ENCODE peak calls at places on chromosomes 12 and 14, in nine cellular contexts. B, U, L, V, M, H, X, A and N are unnamed samples.

GRCh38 chr14:91536327-91536726 is 26.2 kb upstream of the PPP4R3A start:
- DNase-seq in H (no peak), A (no peak), L (no peak), V (no peak), M (no peak), U (no peak), X (no peak), B (no peak), N (no peak)

GRCh38 chr12:122880668-122881067 is 15.3 kb downstream of the VPS37B start:
- DNase-seq in V (no peak), X (peak), M (no peak), A (no peak), H (no peak), L (no peak), B (peak), U (no peak), N (no peak)

GRCh38 chr12:112932485-112933151 is 5.7 kb upstream of the OAS3 start:
- DNase-seq in X (no peak), M (no peak), B (no peak), L (no peak), U (no peak), H (no peak), V (no peak), A (no peak), N (no peak)

GRCh38 chr14:77040059-77040308 is 11.5 kb upstream of the IRF2BPL start:
- DNase-seq in A (no peak), B (no peak), H (no peak), X (no peak), V (no peak), M (no peak), L (no peak), U (no peak), N (no peak)

GRCh38 chr12:104166465-104166864 is 28.5 kb upstream of the NFYB start:
- DNase-seq in X (no peak), M (no peak), V (peak), U (no peak), A (no peak), L (no peak), H (no peak), B (no peak), N (no peak)

GRCh38 chr14:68922201-68922613 is 56.9 kb downstream of the ACTN1 start:
- DNase-seq in H (no peak), L (no peak), V (no peak), X (no peak), M (no peak), A (no peak), U (no peak), B (no peak), N (no peak)

GRCh38 chr14:61569308-61569707 is 126.0 kb upstream of the HIF1A start:
- DNase-seq in U (no peak), L (no peak), H (no peak), B (no peak), A (no peak), V (no peak), M (no peak), X (no peak), N (no peak)

GRCh38 chr14:104898870-104899510 is 25.7 kb upstream of the PLD4 start:
- DNase-seq in L (no peak), U (no peak), X (no peak), B (no peak), A (no peak), H (no peak), V (no peak), M (no peak), N (no peak)

GRCh38 chr12:101076940-101077351 is 133.1 kb downstream of the SLC5A8 start:
- DNase-seq in X (no peak), V (no peak), L (no peak), B (peak), M (no peak), U (no peak), H (peak), A (no peak), N (peak)

GRCh38 chr14:102930753-102931579 is 8.5 kb downstream of the AMN start:
- DNase-seq in A (peak), M (no peak), H (peak), X (peak), B (peak), L (no peak), V (no peak), U (peak), N (peak)

GRCh38 chr12:51441583-51441982 is 17.0 kb downstream of the SLC4A8 start:
- DNase-seq in U (no peak), A (no peak), X (peak), M (no peak), L (no peak), V (peak), H (no peak), B (peak), N (peak)

GRCh38 chr12:61993734-61994345 is 266.4 kb upstream of the USP15 start:
- DNase-seq in L (no peak), U (no peak), A (no peak), H (peak), B (peak), V (no peak), M (no peak), X (peak), N (peak)

GRCh38 chr12:988616-989015 is 2.4 kb upstream of the ERC1 start:
- DNase-seq in U (no peak), V (no peak), M (no peak), A (no peak), B (peak), L (no peak), X (no peak), H (peak), N (no peak)

GRCh38 chr12:68089101-68089500 is 70.4 kb downstream of the IFNG start:
- DNase-seq in A (no peak), U (no peak), V (no peak), X (no peak), L (no peak), B (no peak), M (no peak), H (no peak), N (no peak)

GRCh38 chr12:12585115-12585862 is 22.6 kb upstream of the DUSP16 start:
- DNase-seq in X (no peak), U (no peak), H (peak), M (no peak), A (no peak), L (no peak), V (no peak), B (no peak), N (peak)

GRCh38 chr12:25242981-25243764 is 7.6 kb downstream of the KRAS start:
- DNase-seq in A (peak), H (peak), X (no peak), L (no peak), U (no peak), M (no peak), V (no peak), B (peak), N (peak)

GRCh38 chr14:30874999-30875787 is 834 bp downstream of the COCH start:
- DNase-seq in M (no peak), B (peak), L (peak), A (peak), U (no peak), H (no peak), X (no peak), V (no peak), N (no peak)

GRCh38 chr14:38255673-38256357 is at the start of gene CLEC14A:
- DNase-seq in B (peak), L (no peak), A (no peak), X (peak), U (peak), H (no peak), V (no peak), M (no peak), N (no peak)

GRCh38 chr12:110744176-110744575 is 1.5 kb upstream of the PPP1CC start:
- DNase-seq in L (peak), X (no peak), B (peak), U (no peak), A (no peak), V (no peak), H (no peak), M (no peak), N (peak)

GRCh38 chr12:26713885-26714383 is 119.1 kb downstream of the ITPR2 start:
- DNase-seq in V (no peak), L (no peak), H (no peak), B (no peak), M (no peak), X (no peak), U (no peak), A (no peak), N (no peak)

GRCh38 chr12:96698965-96699364 is 208.1 kb upstream of the NEDD1 start:
- DNase-seq in U (no peak), X (no peak), H (no peak), B (no peak), M (no peak), L (no peak), V (no peak), A (peak), N (no peak)

GRCh38 chr12:15800278-15800677 is 11.1 kb upstream of the EPS8 start:
- DNase-seq in M (no peak), B (no peak), L (no peak), A (no peak), X (no peak), U (no peak), H (peak), V (no peak), N (peak)

GRCh38 chr14:103533137-103533998 is 4.4 kb downstream of the TRMT61A start:
- DNase-seq in V (no peak), B (no peak), U (peak), H (no peak), L (peak), M (no peak), A (no peak), X (no peak), N (no peak)

GRCh38 chr14:66395300-66395699 is 90.9 kb upstream of the CCDC196 start:
- DNase-seq in B (no peak), A (no peak), X (no peak), L (no peak), M (no peak), H (peak), U (no peak), V (no peak), N (peak)

GRCh38 chr12:27810756-27811155 is 30.7 kb upstream of the MANSC4 start:
- DNase-seq in B (peak), X (no peak), A (no peak), M (no peak), H (no peak), L (no peak), V (no peak), U (no peak), N (no peak)

GRCh38 chr12:113302925-113303640 is 31.8 kb downstream of the SLC8B1 start:
- DNase-seq in X (no peak), A (no peak), V (no peak), M (no peak), B (no peak), L (no peak), U (no peak), H (no peak), N (no peak)

GRCh38 chr12:131087302-131087818 is 133.7 kb downstream of the ADGRD1 start:
- DNase-seq in V (no peak), H (no peak), X (no peak), M (no peak), U (peak), B (no peak), A (no peak), L (no peak), N (no peak)

GRCh38 chr14:105979446-105979845 is 453.1 kb downstream of the TMEM121 start:
- DNase-seq in H (no peak), L (no peak), U (no peak), B (no peak), X (no peak), A (no peak), V (no peak), M (no peak), N (no peak)

GRCh38 chr14:20714593-20715250 is 26.2 kb downstream of the ANG start:
- DNase-seq in V (peak), L (peak), X (peak), M (no peak), H (peak), U (no peak), A (peak), B (peak), N (peak)

GRCh38 chr14:84826349-84826748 is 703.6 kb upstream of the FLRT2 start:
- DNase-seq in A (no peak), V (no peak), U (no peak), X (no peak), H (peak), M (no peak), L (no peak), B (peak), N (peak)

GRCh38 chr12:89395712-89396111 is 43.4 kb upstream of the DUSP6 start:
- DNase-seq in U (no peak), M (no peak), L (no peak), A (no peak), H (no peak), X (no peak), V (no peak), B (no peak), N (no peak)

GRCh38 chr14:61034416-61035100 is 53.5 kb downstream of the SLC38A6 start:
- DNase-seq in A (peak), L (no peak), B (no peak), U (no peak), V (no peak), H (peak), M (no peak), X (no peak), N (peak)

GRCh38 chr14:43410631-43411030 is 1096.5 kb downstream of the FSCB start:
- DNase-seq in A (no peak), U (no peak), X (no peak), B (no peak), M (no peak), H (no peak), L (no peak), V (no peak), N (no peak)

GRCh38 chr12:40101747-40102146 is 4.1 kb downstream of the SLC2A13 start:
- DNase-seq in X (no peak), L (no peak), M (no peak), V (no peak), A (no peak), U (no peak), B (no peak), H (no peak), N (no peak)

GRCh38 chr12:3680919-3681594 is 71.9 kb downstream of the CRACR2A start:
- DNase-seq in V (no peak), L (peak), X (peak), H (peak), B (no peak), A (peak), U (peak), M (no peak), N (peak)

GRCh38 chr12:65891987-65892481 is 67.8 kb downstream of the HMGA2 start:
- DNase-seq in L (peak), M (no peak), V (peak), X (peak), B (peak), A (peak), U (no peak), H (peak), N (peak)

GRCh38 chr14:61218765-61219164 is 62.4 kb downstream of the TMEM30B start:
- DNase-seq in X (no peak), B (peak), U (no peak), L (no peak), H (no peak), M (no peak), A (no peak), V (no peak), N (no peak)

GRCh38 chr14:100694579-100695422 is 31.9 kb upstream of the DLK1 start:
- DNase-seq in A (no peak), L (peak), M (no peak), X (no peak), U (no peak), V (no peak), B (no peak), H (no peak), N (no peak)

GRCh38 chr14:61420326-61420725 is 98.9 kb downstream of the PRKCH start:
- DNase-seq in A (no peak), U (no peak), X (peak), M (peak), L (no peak), B (peak), H (peak), V (peak), N (peak)

DNA sequence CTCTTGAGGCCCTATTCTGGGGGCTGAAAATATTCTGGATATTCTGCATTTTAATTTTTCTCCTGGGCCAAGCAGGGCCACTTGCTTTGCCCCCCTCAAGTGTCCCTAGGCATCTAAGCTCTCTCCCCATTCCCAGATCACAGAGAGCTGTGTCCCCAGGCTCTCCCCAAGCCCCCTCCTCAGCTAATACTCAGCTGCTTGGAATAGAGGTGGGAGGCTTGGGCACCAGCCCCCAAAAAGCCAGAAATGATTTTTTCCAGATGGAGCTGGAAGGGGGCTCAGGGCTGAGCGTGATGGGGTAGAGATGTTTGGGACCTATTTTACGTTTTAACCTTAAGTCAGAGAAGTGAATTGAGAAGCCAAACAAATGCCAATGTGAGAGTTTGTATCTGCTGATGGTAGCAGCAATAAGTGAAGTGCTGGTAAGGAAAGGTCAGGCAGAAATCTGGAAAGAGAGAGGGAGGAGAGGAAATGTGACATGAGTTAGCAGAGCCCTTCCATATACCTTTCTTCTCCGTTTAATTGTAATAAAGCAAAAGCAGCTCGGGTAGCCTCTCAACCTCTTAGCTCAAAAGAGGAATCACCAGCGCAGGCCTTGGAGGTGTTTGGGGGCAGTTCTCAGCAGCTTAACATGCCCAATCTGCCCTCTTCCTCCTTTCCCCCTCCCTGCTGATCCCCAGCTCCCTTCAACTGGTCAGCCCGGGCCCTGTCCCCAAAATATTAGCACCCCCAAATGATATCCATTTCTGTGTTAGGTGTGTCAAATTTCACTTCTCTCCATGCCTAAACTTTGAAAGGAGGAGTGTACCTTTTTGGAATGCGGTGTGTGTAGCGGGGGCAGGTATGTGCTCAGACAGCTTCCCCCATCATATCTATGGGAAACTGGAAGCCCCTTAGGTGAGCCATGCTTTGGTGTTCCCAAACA is 5.0 kb upstream of the HOXC6 start:
- DNase-seq in L (no peak), B (peak), M (no peak), X (no peak), U (no peak), A (no peak), H (no peak), V (no peak), N (no peak)
- H3K4me3 ChIP-seq in L (no peak), B (peak), M (no peak), X (no peak), U (no peak), A (no peak), H (no peak), V (no peak), N (no peak)

DNA sequence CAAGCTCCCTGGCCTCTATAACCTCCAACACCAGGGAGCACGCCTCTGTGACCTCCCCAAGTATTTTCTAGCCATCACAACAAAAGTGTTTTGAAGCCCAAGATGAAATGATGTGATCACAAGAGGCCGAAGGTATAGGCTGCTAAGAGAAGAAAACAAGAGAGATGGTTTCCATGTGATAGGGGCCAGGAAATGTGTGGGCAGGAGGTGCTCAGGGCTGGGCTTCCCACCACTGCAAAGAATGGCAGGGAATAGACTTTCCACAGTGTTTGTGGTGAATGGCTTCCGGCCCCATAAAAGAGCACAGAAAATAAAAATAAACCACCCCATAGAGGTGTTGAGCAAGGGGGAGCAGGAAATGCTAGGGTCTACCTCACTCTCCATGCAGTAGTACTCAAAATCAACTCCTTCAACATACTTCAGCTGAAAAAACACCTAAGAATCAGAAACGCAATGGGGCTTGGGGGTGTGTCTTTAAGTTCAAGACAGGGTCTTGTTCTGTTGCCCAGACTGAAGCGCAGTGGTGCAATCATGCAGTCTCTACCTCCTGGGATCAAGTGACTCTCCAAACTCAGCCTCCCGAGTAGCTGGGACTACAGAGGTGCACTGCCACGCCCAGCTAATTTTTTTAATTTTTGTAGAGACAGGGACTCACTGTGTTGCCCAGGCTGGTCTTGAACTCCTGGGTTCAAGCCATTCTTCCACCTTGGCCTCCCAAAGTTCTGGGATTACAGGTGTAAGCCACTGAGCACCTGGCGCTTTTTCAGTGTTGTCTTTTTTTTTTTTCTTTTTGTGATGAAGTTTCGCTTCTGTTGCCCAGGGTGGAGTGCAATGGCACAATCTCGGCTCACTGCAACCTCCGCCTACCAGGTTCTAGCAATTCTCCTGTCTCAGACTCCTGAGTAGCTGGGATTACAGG is 27.1 kb downstream of the DAD1 start:
- DNase-seq in L (no peak), B (no peak), V (no peak), M (peak), X (peak), A (peak), H (no peak), U (no peak), N (no peak)
- H3K4me3 ChIP-seq in L (no peak), B (no peak), V (no peak), M (peak), X (no peak), A (no peak), H (no peak), U (no peak), N (no peak)

GRCh38 chr12:132469423-132469822 is 20.5 kb upstream of the FBRSL1 start:
- DNase-seq in L (no peak), M (no peak), X (no peak), V (no peak), B (no peak), U (no peak), A (no peak), H (no peak), N (no peak)
- H3K4me3 ChIP-seq in L (no peak), M (no peak), X (no peak), V (no peak), B (no peak), U (no peak), A (no peak), H (no peak), N (no peak)

DNA sequence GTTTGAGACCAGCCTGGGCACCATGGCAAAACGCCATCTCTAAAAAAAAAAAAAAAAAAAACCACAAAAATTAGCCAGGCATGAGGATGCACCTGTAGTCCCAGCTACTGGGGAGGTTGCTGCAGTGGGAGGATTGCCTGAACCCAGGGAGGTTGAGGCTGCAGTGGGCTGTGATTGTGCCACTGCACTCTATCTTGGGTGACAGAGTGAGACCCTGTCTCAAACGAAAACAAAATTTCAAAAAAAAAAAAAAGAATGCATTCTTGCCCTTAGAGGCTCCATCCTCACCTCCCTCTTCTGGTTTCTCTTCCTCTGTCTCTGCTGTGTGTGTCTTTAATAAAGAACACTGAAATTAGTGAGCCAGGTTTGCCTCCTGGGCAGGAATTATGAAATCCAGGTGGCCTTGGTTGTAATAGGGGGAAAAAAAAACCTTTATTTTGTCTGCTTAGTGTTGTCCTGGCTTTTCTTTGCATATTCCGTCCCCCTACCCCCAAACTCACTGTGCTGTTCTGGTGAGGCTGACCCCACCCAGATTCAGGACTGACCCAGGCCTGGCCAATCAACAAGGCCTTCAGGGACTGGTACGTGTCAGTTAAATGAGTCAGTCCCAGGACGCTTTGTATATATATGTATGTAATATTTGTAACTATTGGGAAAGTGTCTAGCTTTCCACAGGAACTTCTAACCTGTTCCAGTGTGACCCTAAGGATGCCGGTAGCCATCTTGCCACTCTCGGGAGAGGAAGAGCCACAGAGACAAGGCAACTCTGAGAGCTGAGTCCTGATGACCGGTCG is 107.6 kb downstream of the VCPKMT start:
- DNase-seq in A (no peak), V (no peak), B (no peak), H (peak), U (no peak), L (no peak), X (no peak), M (no peak), N (peak)
- H3K4me3 ChIP-seq in A (no peak), V (no peak), B (no peak), H (no peak), U (no peak), L (no peak), X (no peak), M (no peak), N (no peak)

GRCh38 chr12:124684496-124684895 is 117.1 kb upstream of the NCOR2 start:
- DNase-seq in V (no peak), A (no peak), M (no peak), H (no peak), X (no peak), U (no peak), B (peak), L (no peak), N (no peak)
- H3K4me3 ChIP-seq in V (peak), A (no peak), M (no peak), H (no peak), X (peak), U (no peak), B (peak), L (no peak), N (no peak)